ENCODE peak calls at places on chromosomes 11 and 22, in eight cellular contexts. N, B, W, J, L, P, U and D are unnamed samples.

GRCh38 chr11:45624095-45624494 is 41.3 kb downstream of the CHST1 start:
- DNase-seq in W (no peak), B (no peak), J (no peak), U (no peak), N (no peak), P (no peak), L (no peak), D (no peak)

GRCh38 chr11:120256779-120257178 is 16.8 kb downstream of the POU2F3 start:
- DNase-seq in U (no peak), L (no peak), N (no peak), B (no peak), P (no peak), J (no peak), W (no peak), D (no peak)

GRCh38 chr11:10114593-10115404 is 179.2 kb downstream of the SBF2 start:
- DNase-seq in W (no peak), B (no peak), L (no peak), P (no peak), N (no peak), U (no peak), J (no peak), D (no peak)

GRCh38 chr11:110022548-110022947 is 70.6 kb upstream of the ZC3H12C start:
- DNase-seq in N (no peak), J (no peak), U (no peak), P (no peak), B (no peak), L (no peak), W (no peak), D (no peak)

GRCh38 chr11:126748097-126748756 is 252.3 kb downstream of the KIRREL3 start:
- DNase-seq in B (no peak), L (no peak), U (no peak), J (no peak), N (no peak), W (no peak), P (no peak), D (no peak)

GRCh38 chr22:31853736-31854500 is 90.4 kb upstream of the YWHAH start:
- DNase-seq in B (no peak), W (no peak), P (no peak), L (no peak), U (peak; percentile 33), J (no peak), N (no peak), D (no peak)

GRCh38 chr22:48305726-48306235 is 1521.9 kb downstream of the BRD1 start:
- DNase-seq in N (no peak), B (no peak), J (no peak), W (no peak), U (no peak), P (no peak), L (no peak), D (no peak)

GRCh38 chr22:26517429-26517828 is 5.2 kb upstream of the TFIP11 start:
- DNase-seq in B (no peak), N (no peak), U (no peak), L (no peak), W (no peak), J (no peak), P (no peak), D (no peak)

GRCh38 chr11:118619444-118620205 is 12.2 kb downstream of the PHLDB1 start:
- DNase-seq in N (peak; percentile 65), J (no peak), U (peak; percentile 93), L (no peak), B (no peak), P (no peak), W (no peak), D (no peak)

GRCh38 chr11:17457361-17458104 is 19.1 kb downstream of the ABCC8 start:
- DNase-seq in J (no peak), L (no peak), W (no peak), P (no peak), U (no peak), N (peak; percentile 27), B (no peak), D (no peak)

GRCh38 chr11:474914-475506 is 24.9 kb downstream of the PTDSS2 start:
- DNase-seq in B (no peak), J (no peak), W (no peak), N (no peak), U (no peak), L (no peak), P (no peak), D (no peak)

GRCh38 chr11:22193348-22194051 is 615 bp downstream of the ANO5 start:
- DNase-seq in P (no peak), W (no peak), B (no peak), N (peak; percentile 33), L (peak; percentile 64), J (peak; percentile 30), U (peak; percentile 21), D (no peak)

GRCh38 chr22:41770715-41771452 is 29.6 kb upstream of the CCDC134 start:
- DNase-seq in J (no peak), N (no peak), W (no peak), U (peak; percentile 73), B (no peak), L (no peak), P (no peak), D (no peak)

GRCh38 chr11:121716060-121716459 is 263.3 kb upstream of the SORL1-AS1 start:
- DNase-seq in J (no peak), P (no peak), L (no peak), B (no peak), N (no peak), U (peak; percentile 9), W (no peak), D (no peak)

GRCh38 chr11:71302911-71303310 is 50.5 kb upstream of the SHANK2 start:
- DNase-seq in P (no peak), J (no peak), W (no peak), N (no peak), L (no peak), U (no peak), B (no peak), D (no peak)

GRCh38 chr11:62400760-62401159 is 18.1 kb upstream of the SCGB1A1 start:
- DNase-seq in B (no peak), W (no peak), J (no peak), L (no peak), P (no peak), U (no peak), N (peak; percentile 87), D (no peak)

GRCh38 chr11:134527382-134528243 is 115.6 kb upstream of the B3GAT1 start:
- DNase-seq in N (no peak), J (no peak), P (no peak), L (no peak), B (no peak), U (no peak), W (no peak), D (no peak)

GRCh38 chr22:39242809-39243442 is 1.9 kb downstream of the PDGFB start:
- DNase-seq in J (no peak), B (no peak), W (no peak), U (peak; percentile 82), L (no peak), N (no peak), P (peak; percentile 29), D (no peak)

GRCh38 chr11:123052884-123053721 is 8.8 kb downstream of the HSPA8 start:
- DNase-seq in P (no peak), L (no peak), U (peak; percentile 25), B (no peak), W (no peak), J (no peak), N (no peak), D (no peak)

GRCh38 chr22:19853879-19854777 is 546 bp downstream of the GNB1L start:
- DNase-seq in N (no peak), L (peak; percentile 41), B (no peak), W (no peak), P (no peak), U (no peak), J (no peak), D (no peak)

GRCh38 chr11:132463941-132464340 is 1068.4 kb downstream of the OPCML start:
- DNase-seq in U (no peak), B (no peak), P (no peak), N (no peak), W (no peak), L (no peak), J (no peak), D (no peak)

GRCh38 chr22:24410110-24410856 is 17.1 kb upstream of the ADORA2A start:
- DNase-seq in U (peak; percentile 33), W (no peak), P (no peak), J (no peak), N (no peak), B (no peak), L (no peak), D (no peak)

GRCh38 chr22:19109198-19110063 is 12.8 kb downstream of the DGCR2 start:
- DNase-seq in U (peak; percentile 50), L (no peak), B (no peak), P (peak; percentile 13), N (no peak), J (no peak), W (no peak), D (no peak)

GRCh38 chr22:44449061-44449682 is 48.9 kb downstream of the RTL6 start:
- DNase-seq in P (no peak), W (no peak), J (peak; percentile 34), L (peak; percentile 62), N (no peak), U (peak; percentile 97), B (no peak), D (no peak)

GRCh38 chr11:6531267-6531752 is 34.2 kb downstream of the DNHD1 start:
- DNase-seq in J (peak; percentile 79), N (peak; percentile 83), L (no peak), W (no peak), U (peak; percentile 59), P (no peak), B (no peak), D (no peak)

GRCh38 chr11:119461250-119461963 is 38.4 kb upstream of the THY1 start:
- DNase-seq in B (no peak), U (peak; percentile 18), J (no peak), P (no peak), L (no peak), W (no peak), N (no peak), D (no peak)

GRCh38 chr11:46417711-46418110 is 26.1 kb upstream of the CHRM4 start:
- DNase-seq in J (no peak), N (no peak), B (no peak), U (no peak), P (no peak), W (no peak), L (no peak), D (no peak)

GRCh38 chr22:29798801-29799200 is 31.6 kb downstream of the UQCR10 start:
- DNase-seq in B (no peak), P (no peak), U (no peak), J (no peak), W (no peak), L (no peak), N (no peak), D (no peak)